ENCODE peak calls at places on chromosomes 6 and 20, in five cellular contexts. G is HepG2, Y is adrenal gland, R is caudate nucleus, E is K562. X is an unnamed sample.
A peak's percentile ranks its signal among the peaks of the same experiment; 100 is the strongest.

GRCh38 chr20:18527836-18528235 is 20.1 kb downstream of the SEC23B start:
- DNase-seq in E (no peak), Y (no peak), G (no peak), R (no peak), X (no peak)

GRCh38 chr6:18387061-18387721 is at the start of gene RNF144B:
- DNase-seq in G (peak; percentile 94), Y (peak; percentile 81), R (peak; percentile 54), E (no peak), X (peak; percentile 90)

GRCh38 chr6:115740907-115741306 is 319.8 kb downstream of the FRK start:
- DNase-seq in R (no peak), E (no peak), Y (no peak), G (no peak), X (no peak)

GRCh38 chr6:106927531-106928398 is 46.8 kb downstream of the CD24 start:
- DNase-seq in R (no peak), Y (peak; percentile 20), G (peak; percentile 36), E (peak; percentile 47), X (peak; percentile 75)

GRCh38 chr20:14915356-14915755 is 577.9 kb upstream of the FLRT3 start:
- DNase-seq in Y (no peak), R (peak; percentile 4), E (no peak), G (no peak), X (no peak)

GRCh38 chr20:37194616-37195015 is 15.3 kb upstream of the MROH8 start:
- DNase-seq in Y (no peak), G (no peak), E (no peak), R (no peak), X (no peak)

GRCh38 chr6:119256978-119257462 is 92.5 kb downstream of the MAN1A1 start:
- DNase-seq in E (peak; percentile 22), Y (no peak), G (no peak), R (no peak), X (no peak)

GRCh38 chr20:14566505-14566904 is 229.1 kb upstream of the FLRT3 start:
- DNase-seq in G (no peak), Y (no peak), E (no peak), R (no peak), X (no peak)

GRCh38 chr6:141077355-141078333 is 1055.1 kb upstream of the GJE1 start:
- DNase-seq in Y (no peak), R (no peak), G (peak; percentile 80), E (no peak), X (no peak)

GRCh38 chr6:42441661-42442081 is 10.1 kb downstream of the TRERF1 start:
- DNase-seq in E (no peak), G (no peak), R (no peak), Y (no peak), X (no peak)

GRCh38 chr6:30722280-30723112 is 2.3 kb downstream of the TUBB start:
- DNase-seq in G (peak; percentile 82), E (peak; percentile 72), Y (peak; percentile 80), R (peak; percentile 66), X (peak; percentile 89)

GRCh38 chr6:95847061-95847460 is 168.7 kb upstream of the FUT9 start:
- DNase-seq in E (no peak), Y (no peak), R (no peak), G (no peak), X (no peak)

GRCh38 chr20:58737198-58737597 is 44.6 kb downstream of the NPEPL1 start:
- DNase-seq in E (no peak), R (no peak), G (no peak), Y (no peak), X (no peak)

GRCh38 chr20:57770852-57771746 is 61.3 kb upstream of the PMEPA1 start:
- DNase-seq in E (no peak), R (no peak), G (no peak), Y (no peak), X (no peak)

GRCh38 chr6:29965873-29966601 is 23.7 kb downstream of the HLA-A start:
- DNase-seq in R (no peak), Y (peak; percentile 93), E (peak; percentile 58), G (peak; percentile 95), X (peak; percentile 94)

GRCh38 chr20:6613280-6613861 is 154.1 kb upstream of the BMP2 start:
- DNase-seq in G (no peak), R (no peak), Y (no peak), E (no peak), X (no peak)

GRCh38 chr6:132322398-132322797 is 78.9 kb downstream of the MOXD1 start:
- DNase-seq in Y (no peak), R (no peak), G (no peak), E (no peak), X (no peak)

GRCh38 chr6:16764188-16764950 is 3.1 kb upstream of the ATXN1 start:
- DNase-seq in G (peak; percentile 53), E (no peak), Y (no peak), R (no peak), X (no peak)

GRCh38 chr20:50038574-50038991 is 55.8 kb downstream of the SNAI1 start:
- DNase-seq in E (no peak), R (no peak), Y (no peak), G (peak; percentile 77), X (no peak)

GRCh38 chr6:11149551-11149950 is 38.0 kb upstream of the ERVFRD-1 start:
- DNase-seq in G (no peak), E (no peak), R (no peak), Y (no peak), X (no peak)

GRCh38 chr20:59625214-59625922 is 21.0 kb downstream of the PHACTR3 start:
- DNase-seq in G (no peak), E (no peak), Y (no peak), R (no peak), X (no peak)

GRCh38 chr6:127276336-127276735 is 9.7 kb downstream of the RNF146 start:
- DNase-seq in E (no peak), Y (no peak), R (no peak), G (no peak), X (no peak)

GRCh38 chr6:4799912-4800311 is 23.7 kb downstream of the CDYL start:
- DNase-seq in G (no peak), R (no peak), Y (no peak), E (no peak), X (no peak)

GRCh38 chr20:17566345-17566744 is 3.5 kb upstream of the DSTN start:
- DNase-seq in R (no peak), E (no peak), Y (no peak), G (no peak), X (no peak)

DNA sequence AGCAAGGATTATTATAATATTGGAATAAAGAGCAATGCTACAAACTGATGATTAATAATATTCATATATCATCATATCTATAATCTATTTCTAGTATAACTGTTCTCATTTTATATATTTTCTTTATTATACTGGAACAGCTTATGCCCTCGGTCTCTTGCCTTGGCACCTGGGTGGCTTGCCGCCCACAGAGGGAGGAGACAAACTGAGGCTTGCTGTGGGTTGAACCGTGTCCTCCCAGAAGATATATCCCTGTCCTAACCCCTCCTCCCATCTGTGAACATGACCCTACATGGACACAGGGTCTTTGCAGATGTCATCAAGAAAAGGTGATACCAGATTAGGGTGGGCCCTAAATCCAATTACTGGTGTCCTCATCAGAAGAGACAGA is 4.7 kb downstream of the RNASET2 start:
- DNase-seq in E (no peak), Y (no peak), R (no peak), G (no peak), X (no peak)
- H3K27ac ChIP-seq in E (no peak overlapping the region), Y (no peak overlapping the region), R (no peak overlapping the region), G (no peak overlapping the region), X (peak overlapping the region; percentile 70)

GRCh38 chr6:56852611-56853010 is 102.3 kb upstream of the BEND6 start:
- DNase-seq in R (peak; percentile 11), E (no peak), G (no peak), Y (no peak), X (no peak)

GRCh38 chr6:56853541-56853940 is 101.4 kb upstream of the BEND6 start:
- DNase-seq in G (no peak), Y (no peak), E (no peak), R (no peak), X (no peak)

GRCh38 chr6:56851541-56852248 is 103.2 kb upstream of the BEND6 start:
- DNase-seq in Y (peak; percentile 66), G (peak; percentile 72), R (peak; percentile 64), E (no peak), X (no peak)

GRCh38 chr6:56851104-56851503 is 103.8 kb upstream of the BEND6 start:
- DNase-seq in E (no peak), R (peak; percentile 1), G (no peak), Y (no peak), X (no peak)

DNA sequence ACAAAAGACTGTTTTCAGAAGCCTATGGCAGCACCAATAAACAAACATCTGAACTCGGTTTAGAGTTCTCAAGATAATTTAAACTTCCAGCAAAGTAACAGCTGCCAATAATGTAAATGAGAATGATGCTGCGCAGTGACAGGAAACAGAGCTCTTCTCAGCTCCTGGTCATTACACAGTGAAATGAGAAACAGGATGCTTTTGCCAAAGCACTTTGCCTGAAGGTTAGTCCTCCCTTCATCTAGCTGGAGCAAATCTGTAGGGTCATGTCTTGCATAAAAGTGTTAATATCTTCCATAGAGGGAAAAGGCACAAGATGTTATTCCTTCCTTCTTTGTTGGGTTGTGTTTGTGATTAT is 102.7 kb upstream of the BEND6 start:
- DNase-seq in R (no peak), E (no peak), G (no peak), Y (no peak), X (no peak)
- H3K27ac ChIP-seq in R (peak overlapping the region; percentile 95), E (no peak overlapping the region), G (no peak overlapping the region), Y (no peak overlapping the region), X (no peak overlapping the region)

GRCh38 chr20:4684837-4685413 is 36.8 kb upstream of the PRND start:
- DNase-seq in G (peak; percentile 63), E (no peak), R (no peak), Y (no peak), X (no peak)

GRCh38 chr20:4682682-4683081 is 39.0 kb upstream of the PRND start:
- DNase-seq in G (no peak), E (no peak), R (no peak), Y (no peak), X (no peak)

GRCh38 chr20:4688342-4688741 is 33.4 kb upstream of the PRND start:
- DNase-seq in E (no peak), R (no peak), Y (no peak), G (no peak), X (no peak)

GRCh38 chr20:4683261-4683660 is 38.4 kb upstream of the PRND start:
- DNase-seq in R (no peak), Y (no peak), E (no peak), G (no peak), X (no peak)

GRCh38 chr20:4685923-4686221 is 35.8 kb upstream of the PRND start:
- DNase-seq in G (no peak), R (no peak), E (no peak), Y (no peak), X (no peak)
- H3K27ac ChIP-seq in G (peak overlapping the region; percentile 80), R (peak overlapping the region; percentile 96), E (peak overlapping the region; percentile 86), Y (peak overlapping the region; percentile 98), X (peak overlapping the region; percentile 91)

GRCh38 chr20:31738729-31739549 is at the start of gene TPX2:
- DNase-seq in G (peak; percentile 99), E (peak; percentile 100), Y (peak; percentile 97), R (peak; percentile 95), X (peak; percentile 96)

GRCh38 chr20:31740208-31740607 is 1.1 kb downstream of the TPX2 start:
- DNase-seq in R (no peak), G (no peak), Y (no peak), E (peak; percentile 35), X (no peak)

GRCh38 chr20:31740656-31741323 is 1.7 kb downstream of the TPX2 start:
- DNase-seq in R (no peak), Y (no peak), E (no peak), G (peak; percentile 46), X (no peak)

DNA sequence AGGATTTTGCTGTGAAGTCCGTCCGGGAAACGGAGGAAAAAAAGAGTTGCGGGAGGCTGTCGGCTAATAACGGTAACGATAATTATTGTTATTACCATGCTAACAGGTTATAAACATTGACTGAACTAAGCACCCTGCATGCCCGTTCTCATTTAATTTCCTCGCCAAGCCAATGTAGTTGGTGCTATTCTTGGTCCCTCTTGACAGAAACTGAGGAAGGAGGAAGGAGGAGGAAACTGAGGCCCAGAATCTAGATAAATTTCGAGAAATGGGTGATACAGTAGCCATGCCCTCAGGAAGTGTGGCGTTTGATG is 417 bp downstream of the TPX2 start:
- DNase-seq in R (no peak), G (no peak), E (peak; percentile 8), Y (no peak), X (no peak)
- H3K27ac ChIP-seq in R (no peak overlapping the region), G (peak overlapping the region; percentile 84), E (peak overlapping the region; percentile 95), Y (no peak overlapping the region), X (peak overlapping the region; percentile 49)

X was measured in colonic mucosa.